ENCODE peak calls at places on chromosomes 3 and 15, in five cellular contexts. X is tibial nerve, Y is HFF-Myc, L is PC-9, N is cardiac fibroblast. F is an unnamed sample.

GRCh38 chr3:13822042-13822441 is 57.8 kb downstream of the WNT7A start:
- DNase-seq in L (no peak), Y (no peak), X (no peak), N (peak), F (no peak)

GRCh38 chr15:60647246-60647645 is 168.3 kb upstream of the ICE2 start:
- DNase-seq in L (no peak), Y (no peak), X (no peak), N (no peak), F (no peak)

GRCh38 chr15:36230741-36231140 is 348.7 kb upstream of the CDIN1 start:
- DNase-seq in X (no peak), N (peak), L (no peak), Y (no peak), F (no peak)

GRCh38 chr3:16140116-16140893 is 34.2 kb upstream of the GALNT15 start:
- DNase-seq in N (peak), X (peak), Y (no peak), L (no peak), F (no peak)

GRCh38 chr3:109819786-109820185 is 482.4 kb upstream of the DPPA4 start:
- DNase-seq in L (no peak), N (no peak), X (no peak), Y (no peak), F (no peak)

GRCh38 chr15:35481992-35482391 is 64.0 kb downstream of the DPH6 start:
- DNase-seq in X (no peak), N (peak), L (peak), Y (peak), F (no peak)

GRCh38 chr15:62711691-62712454 is 330.7 kb upstream of the TPM1 start:
- DNase-seq in N (peak), L (no peak), X (no peak), Y (no peak), F (no peak)

GRCh38 chr15:28017423-28017924 is 81.6 kb downstream of the OCA2 start:
- DNase-seq in L (no peak), Y (no peak), N (no peak), X (no peak), F (no peak)

GRCh38 chr3:72322264-72322976 is 525.8 kb downstream of the SHQ1 start:
- DNase-seq in L (no peak), N (no peak), X (no peak), Y (no peak), F (no peak)

GRCh38 chr15:40282144-40282869 is 557 bp downstream of the ANKRD63 start:
- DNase-seq in Y (no peak), N (peak), X (no peak), L (peak), F (no peak)

GRCh38 chr3:88912294-88913014 is 195.0 kb upstream of the EPHA3 start:
- DNase-seq in Y (no peak), L (no peak), N (no peak), X (no peak), F (no peak)

GRCh38 chr3:15781637-15782402 is 16.0 kb downstream of the ANKRD28 start:
- DNase-seq in L (no peak), N (peak), Y (no peak), X (no peak), F (no peak)

GRCh38 chr3:149466192-149466591 is 8.3 kb upstream of the TM4SF4 start:
- DNase-seq in N (peak), L (peak), X (no peak), Y (peak), F (no peak)

GRCh38 chr15:82850731-82851130 is 41.3 kb downstream of the WHAMM start:
- DNase-seq in L (no peak), N (no peak), X (no peak), Y (no peak), F (no peak)

GRCh38 chr15:100759116-100759515 is 120.5 kb upstream of the ALDH1A3 start:
- DNase-seq in Y (peak), N (peak), X (no peak), L (no peak), F (no peak)

GRCh38 chr3:177491301-177492031 is 294.2 kb upstream of the TBL1XR1 start:
- DNase-seq in X (no peak), L (no peak), Y (no peak), N (no peak), F (no peak)

GRCh38 chr15:100934735-100935134 is 15.6 kb downstream of the LRRK1 start:
- DNase-seq in X (no peak), N (peak), Y (no peak), L (no peak), F (no peak)

GRCh38 chr3:171838218-171838720 is 4.9 kb upstream of the TMEM212 start:
- DNase-seq in Y (no peak), L (no peak), X (peak), N (peak), F (no peak)

GRCh38 chr3:178443634-178444033 is 92.6 kb upstream of the KCNMB2 start:
- DNase-seq in X (no peak), L (no peak), Y (no peak), N (peak), F (no peak)

GRCh38 chr15:25715536-25716413 is 147.4 kb downstream of the ATP10A start:
- DNase-seq in X (no peak), Y (no peak), L (no peak), N (no peak), F (no peak)

GRCh38 chr3:56048946-56049345 is 419.3 kb downstream of the ERC2 start:
- DNase-seq in N (no peak), Y (no peak), L (no peak), X (no peak), F (no peak)

GRCh38 chr15:31206386-31207174 is 105.1 kb upstream of the TRPM1 start:
- DNase-seq in Y (no peak), L (no peak), N (peak), X (no peak), F (peak)

GRCh38 chr3:112115161-112115739 is 17.8 kb downstream of the GCSAM start:
- DNase-seq in N (peak), X (no peak), L (no peak), Y (no peak), F (no peak)

GRCh38 chr3:59660376-59660775 is 610.6 kb upstream of the CFAP20DC start:
- DNase-seq in X (no peak), L (peak), Y (no peak), N (no peak), F (no peak)

GRCh38 chr3:61169621-61170251 is 81.5 kb downstream of the FHIT start:
- DNase-seq in N (no peak), Y (no peak), X (no peak), L (no peak), F (no peak)

GRCh38 chr3:61168286-61168685 is 83.0 kb downstream of the FHIT start:
- DNase-seq in Y (no peak), L (no peak), N (no peak), X (no peak), F (no peak)

GRCh38 chr3:61177450-61177849 is 73.8 kb downstream of the FHIT start:
- DNase-seq in X (no peak), N (no peak), Y (no peak), L (no peak), F (no peak)

GRCh38 chr3:61173685-61174084 is 77.6 kb downstream of the FHIT start:
- DNase-seq in L (no peak), N (no peak), X (no peak), Y (no peak), F (no peak)

GRCh38 chr3:61172684-61173083 is 78.6 kb downstream of the FHIT start:
- DNase-seq in Y (no peak), N (no peak), L (peak), X (no peak), F (no peak)
- TF ChIP-seq CTCF in Y (no peak), N (no peak), L (peak), X (no peak), F (no peak)

DNA sequence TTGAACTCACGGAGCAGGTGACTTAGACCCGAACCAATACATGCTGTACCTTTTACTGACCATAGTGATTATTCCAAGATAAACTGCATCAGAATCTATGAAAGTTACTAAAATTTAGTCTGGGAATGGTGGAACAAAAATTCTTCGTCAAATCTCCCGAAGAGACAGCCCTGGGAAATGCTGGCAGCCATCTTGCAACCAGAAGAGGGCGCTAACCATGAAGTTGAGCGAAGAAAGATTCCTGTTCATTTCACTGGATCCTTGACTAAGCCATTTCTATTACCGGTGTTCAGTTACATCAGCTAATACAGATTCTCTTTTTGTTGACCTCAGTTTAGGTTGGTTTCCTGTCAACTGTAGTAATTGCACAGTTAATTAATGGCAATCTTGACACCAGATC is 199.6 kb downstream of the SLC9A9 start:
- DNase-seq in L (no peak), Y (no peak), X (no peak), N (peak), F (no peak)
- TF ChIP-seq CTCF in L (peak), Y (peak), X (no peak), N (peak), F (peak)

DNA sequence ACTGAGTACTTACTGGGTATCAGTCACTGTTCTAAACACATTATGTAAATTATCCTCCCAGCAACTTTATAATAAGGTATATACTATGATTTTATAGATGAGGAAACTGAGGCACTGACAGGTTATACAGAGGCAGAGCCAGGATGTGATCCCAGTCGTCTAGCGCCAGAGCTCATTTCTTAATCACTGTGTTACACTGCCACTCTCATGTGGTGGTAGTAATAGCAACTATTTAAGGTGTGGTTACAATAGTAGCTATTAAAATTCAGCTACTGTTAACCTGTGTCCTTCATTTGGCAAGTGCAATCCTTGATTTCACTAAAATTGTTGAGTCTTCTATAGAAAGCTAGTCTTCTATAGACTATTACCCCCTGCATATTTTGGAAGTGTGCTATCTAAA is 43.1 kb upstream of the TRPC1 start:
- DNase-seq in N (no peak), X (no peak), Y (no peak), L (no peak), F (no peak)
- TF ChIP-seq CTCF in N (no peak), X (no peak), Y (no peak), L (no peak), F (no peak)

GRCh38 chr3:197800379-197800778 is 9.3 kb downstream of the LRCH3 start:
- DNase-seq in X (no peak), L (no peak), N (no peak), Y (no peak), F (no peak)

GRCh38 chr3:197796087-197796486 is 5.0 kb downstream of the LRCH3 start:
- DNase-seq in X (no peak), Y (no peak), L (no peak), N (no peak), F (no peak)

GRCh38 chr3:197798863-197799262 is 7.8 kb downstream of the LRCH3 start:
- DNase-seq in N (no peak), Y (no peak), L (no peak), X (no peak), F (no peak)

GRCh38 chr3:197802505-197803459 is 11.7 kb downstream of the LRCH3 start:
- DNase-seq in L (no peak), N (no peak), X (no peak), Y (no peak), F (no peak)

DNA sequence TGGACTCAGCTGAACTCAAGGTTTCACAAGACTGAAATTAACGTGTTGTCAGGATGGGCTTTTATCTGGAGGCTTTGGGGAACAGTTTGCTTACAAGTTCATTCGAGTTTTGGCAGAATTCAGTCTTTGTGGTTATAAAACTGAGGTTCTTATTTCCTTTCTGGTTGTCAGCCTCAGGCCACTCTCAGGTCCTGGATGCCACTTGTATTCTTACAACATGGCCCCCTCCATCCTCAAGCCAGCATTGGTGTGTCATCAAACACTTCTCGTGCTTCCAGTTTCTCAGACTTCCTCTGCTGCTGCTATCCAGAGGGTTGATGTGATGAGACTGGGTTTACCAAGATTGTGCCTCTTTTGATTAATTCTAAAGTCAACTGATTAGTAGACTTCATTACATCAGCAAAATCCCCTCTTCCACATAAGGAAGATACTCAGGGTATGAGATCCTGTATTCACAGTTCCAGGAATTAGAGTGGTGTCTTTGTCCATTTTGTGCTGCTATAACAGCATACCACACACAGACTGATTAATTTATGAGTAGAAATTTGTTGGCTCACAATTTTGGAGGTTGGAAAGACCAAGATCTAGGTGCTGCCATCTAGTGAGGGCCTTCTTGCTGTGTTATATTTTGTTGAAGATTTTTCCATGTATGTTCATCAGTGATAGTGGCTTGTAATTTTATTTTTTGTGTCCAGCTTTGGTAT is 10.9 kb downstream of the LRCH3 start:
- DNase-seq in N (peak), X (no peak), Y (no peak), L (no peak), F (no peak)
- TF ChIP-seq CTCF in N (peak), X (no peak), Y (peak), L (peak), F (no peak)

GRCh38 chr3:141111364-141112150 is 60.4 kb downstream of the SPSB4 start:
- DNase-seq in X (no peak), N (no peak), Y (no peak), L (no peak), F (no peak)

GRCh38 chr3:141106842-141107241 is 55.7 kb downstream of the SPSB4 start:
- DNase-seq in N (no peak), L (no peak), X (no peak), Y (no peak), F (no peak)

GRCh38 chr3:141108002-141108401 is 56.9 kb downstream of the SPSB4 start:
- DNase-seq in Y (no peak), N (no peak), X (no peak), L (no peak), F (no peak)

GRCh38 chr3:141110322-141110721 is 59.2 kb downstream of the SPSB4 start:
- DNase-seq in N (no peak), Y (no peak), L (no peak), X (no peak), F (no peak)

GRCh38 chr3:141109761-141110160 is 58.6 kb downstream of the SPSB4 start:
- DNase-seq in L (no peak), N (no peak), X (no peak), Y (no peak), F (peak)
- TF ChIP-seq CTCF in L (no peak), N (no peak), X (no peak), Y (no peak), F (no peak)

GRCh38 chr3:8996681-8997121 is 33.4 kb upstream of the RAD18 start:
- DNase-seq in X (peak), Y (no peak), L (no peak), N (peak), F (no peak)
- TF ChIP-seq CTCF in X (no peak), Y (peak), L (no peak), N (peak), F (no peak)

GRCh38 chr3:139538733-139539132 is 809 bp downstream of the RBP1 start:
- DNase-seq in N (peak), X (no peak), Y (no peak), L (no peak), F (no peak)

GRCh38 chr3:139537795-139538538 is 1.6 kb downstream of the RBP1 start:
- DNase-seq in N (no peak), L (no peak), X (no peak), Y (no peak), F (no peak)

GRCh38 chr3:139541156-139541897 is 1.8 kb upstream of the RBP1 start:
- DNase-seq in N (no peak), X (no peak), Y (no peak), L (no peak), F (no peak)

GRCh38 chr3:139540686-139541085 is 1.1 kb upstream of the RBP1 start:
- DNase-seq in L (no peak), X (no peak), N (no peak), Y (no peak), F (no peak)

DNA sequence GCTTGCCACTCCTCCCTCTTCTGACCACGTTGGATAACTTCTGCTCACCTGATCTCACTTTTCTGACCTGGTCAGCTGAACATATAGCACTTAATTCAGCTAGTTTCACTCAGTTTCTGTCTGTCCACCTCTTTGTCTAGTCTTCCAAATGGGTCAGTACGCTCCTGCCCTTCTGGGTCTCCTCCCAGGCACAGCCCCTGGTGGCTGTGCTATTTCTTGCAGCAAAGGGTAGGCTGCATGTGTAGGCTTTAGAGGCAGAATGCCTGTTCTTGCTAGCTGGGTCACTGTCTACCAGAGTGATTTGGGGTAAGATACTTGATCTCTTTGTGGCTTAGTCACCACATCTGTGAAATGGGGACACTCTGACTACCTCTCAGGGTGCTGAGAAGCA is 2.4 kb upstream of the RBP1 start:
- DNase-seq in Y (no peak), X (no peak), N (no peak), L (no peak), F (no peak)
- TF ChIP-seq CTCF in Y (no peak), X (no peak), N (no peak), L (no peak), F (peak)

DNA sequence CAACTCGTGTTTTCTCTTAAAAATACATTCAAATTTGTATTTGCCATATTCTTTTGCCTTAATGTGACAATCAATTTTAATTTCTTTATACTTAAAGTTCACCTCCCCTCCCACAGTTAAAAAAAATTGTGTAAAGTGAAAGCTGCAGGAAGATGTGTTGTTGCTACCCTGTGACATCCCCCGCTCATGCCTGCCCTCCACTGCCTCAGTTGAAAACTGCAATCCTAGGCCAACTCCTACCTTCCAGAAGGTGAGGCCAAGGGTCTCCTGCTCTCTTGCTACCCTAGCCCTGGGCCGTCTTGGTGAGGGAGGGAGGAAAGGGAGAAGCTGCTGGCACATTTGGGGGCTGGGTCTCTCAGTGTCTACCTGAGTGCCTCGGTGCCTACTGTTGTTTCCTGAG is 57.0 kb upstream of the CMTM7 start:
- DNase-seq in X (no peak), L (no peak), Y (no peak), N (peak), F (no peak)
- TF ChIP-seq CTCF in X (no peak), L (peak), Y (peak), N (no peak), F (no peak)